ENCODE peak calls at places on chromosomes 16 and 17, in nine cellular contexts. Y, T, A, V, H, L, D, S and J are unnamed samples.

GRCh38 chr16:75640598-75640997 is 6.9 kb downstream of the KARS1 start:
- DNase-seq in Y (no peak), T (no peak), A (no peak), V (no peak), H (no peak), L (no peak), D (no peak), S (no peak), J (peak)

GRCh38 chr17:57707892-57708291 is 37.2 kb downstream of the CCDC182 start:
- DNase-seq in Y (no peak), T (no peak), A (no peak), V (no peak), H (no peak), L (peak), D (no peak), S (no peak), J (peak)

GRCh38 chr17:49407981-49408501 is 6.6 kb downstream of the PHB1 start:
- DNase-seq in Y (peak), T (peak), A (peak), V (peak), H (peak), L (peak), D (peak), S (peak), J (peak)

GRCh38 chr16:5882087-5882661 is 784.6 kb upstream of the EEF2KMT start:
- DNase-seq in Y (no peak), T (no peak), A (no peak), V (no peak), H (no peak), L (no peak), D (no peak), S (no peak), J (no peak)

GRCh38 chr16:26700250-26700649 is 366.5 kb upstream of the C16orf82 start:
- DNase-seq in Y (no peak), T (no peak), A (no peak), V (no peak), H (no peak), L (no peak), D (no peak), S (no peak), J (no peak)

GRCh38 chr17:45719335-45720071 is 64.6 kb upstream of the CRHR1 start:
- DNase-seq in Y (peak), T (peak), A (no peak), V (no peak), H (no peak), L (peak), D (peak), S (no peak), J (peak)

GRCh38 chr16:3922241-3922640 is 41.7 kb upstream of the CREBBP start:
- DNase-seq in Y (no peak), T (no peak), A (no peak), V (no peak), H (no peak), L (no peak), D (no peak), S (no peak), J (peak)

GRCh38 chr17:62746941-62747340 is 61.2 kb downstream of the MARCHF10 start:
- DNase-seq in Y (no peak), T (no peak), A (no peak), V (no peak), H (no peak), L (no peak), D (peak), S (no peak), J (no peak)

GRCh38 chr16:70694088-70694487 is 8.2 kb upstream of the MTSS2 start:
- DNase-seq in Y (peak), T (no peak), A (no peak), V (no peak), H (no peak), L (no peak), D (peak), S (no peak), J (peak)